ENCODE peak calls at places on chromosomes 7 and 10, in five cellular contexts. U is GM23248, R is neural progenitor cell, E is astrocyte, M is PC-9. K is an unnamed sample. For H3K36me3, the result is how much of the 10 kb centered on the place peaks cover.

GRCh38 chr7:47561715-47562446 is 20.0 kb downstream of the TNS3 start:
- DNase-seq in E (no peak), R (no peak), M (peak), U (no peak), K (no peak)

GRCh38 chr7:127290801-127291361 is 38.1 kb upstream of the GRM8 start:
- DNase-seq in R (no peak), U (peak), E (peak), M (no peak), K (no peak)

GRCh38 chr7:5217851-5218331 is 27.9 kb downstream of the WIPI2 start:
- DNase-seq in M (no peak), U (no peak), R (no peak), E (no peak), K (no peak)

GRCh38 chr7:5218564-5219360 is 28.7 kb downstream of the WIPI2 start:
- DNase-seq in U (no peak), R (no peak), M (no peak), E (no peak), K (no peak)

GRCh38 chr7:88922944-88923343 is 127.4 kb upstream of the TEX47 start:
- DNase-seq in E (no peak), U (no peak), R (no peak), M (no peak), K (no peak)

GRCh38 chr10:27981744-27982143 is 17.1 kb downstream of the ODAD2 start:
- DNase-seq in R (no peak), M (no peak), E (no peak), U (no peak), K (no peak)

GRCh38 chr10:74227697-74228424 is 76.8 kb downstream of the ADK start:
- DNase-seq in E (peak), R (no peak), U (peak), M (peak), K (no peak)

GRCh38 chr7:128954830-128955797 is 17.4 kb downstream of the IRF5 start:
- DNase-seq in R (peak), M (no peak), U (peak), E (peak), K (no peak)

GRCh38 chr7:100247152-100247757 is 27.5 kb downstream of the PVRIG start:
- DNase-seq in M (peak), R (peak), E (peak), U (peak), K (no peak)

GRCh38 chr10:131109746-131110145 is 201.8 kb downstream of the TCERG1L start:
- DNase-seq in M (no peak), E (no peak), R (no peak), U (no peak), K (no peak)

GRCh38 chr7:127135871-127136485 is 116.8 kb downstream of the GRM8 start:
- DNase-seq in U (no peak), M (no peak), E (no peak), R (no peak), K (no peak)

GRCh38 chr10:1611936-1612550 is 125.3 kb downstream of the ADARB2 start:
- DNase-seq in E (no peak), R (peak), M (no peak), U (no peak), K (no peak)

GRCh38 chr10:123687758-123688157 is 21.6 kb downstream of the GPR26 start:
- DNase-seq in U (no peak), R (peak), E (no peak), M (no peak), K (no peak)

GRCh38 chr7:157691521-157692155 is 354.8 kb downstream of the DNAJB6 start:
- DNase-seq in E (no peak), R (peak), M (no peak), U (no peak), K (no peak)

GRCh38 chr10:10138685-10139084 is 879.0 kb upstream of the CELF2 start:
- DNase-seq in R (no peak), U (peak), E (no peak), M (no peak), K (no peak)

GRCh38 chr10:69065406-69066361 is 22.2 kb upstream of the SRGN start:
- DNase-seq in M (no peak), U (peak), E (peak), R (no peak), K (no peak)

GRCh38 chr10:15472431-15473400 is 101.6 kb upstream of the FAM171A1 start:
- DNase-seq in M (no peak), R (peak), U (peak), E (peak), K (no peak)

GRCh38 chr7:94650652-94651051 is 5.3 kb downstream of the SGCE start:
- DNase-seq in M (no peak), R (no peak), U (no peak), E (no peak), K (no peak)
- H3K36me3 ChIP-seq in M (under half), R (under half), U (under half), E (under half), K (under half)

GRCh38 chr7:122316467-122317394 is 12.2 kb upstream of the FEZF1 start:
- DNase-seq in E (no peak), M (no peak), R (peak), U (no peak), K (no peak)
- TF ChIP-seq EZH2 in E (peak), M (no peak), R (peak), U (no peak), K (no peak)

GRCh38 chr10:103614511-103615158 is 121.1 kb downstream of the NEURL1 start:
- DNase-seq in M (no peak), E (no peak), U (peak), R (no peak), K (no peak)
- H3K27ac ChIP-seq in M (no peak), E (no peak), U (peak), R (no peak), K (no peak)

GRCh38 chr10:101656915-101657314 is 38.1 kb downstream of the FBXW4 start:
- DNase-seq in E (no peak), M (no peak), R (no peak), U (no peak), K (no peak)
- H3K36me3 ChIP-seq in E (under half), M (under half), R (under half), U (under half), K (under half)

GRCh38 chr7:132221356-132221755 is 354.9 kb downstream of the PLXNA4 start:
- DNase-seq in R (no peak), M (no peak), U (no peak), E (no peak), K (no peak)
- TF ChIP-seq EZH2 in R (no peak), M (no peak), U (no peak), E (no peak), K (no peak)

GRCh38 chr10:21705142-21705827 is 171.3 kb downstream of the MLLT10 start:
- DNase-seq in U (no peak), E (no peak), R (no peak), M (no peak), K (no peak)

GRCh38 chr10:21702633-21703111 is 168.6 kb downstream of the MLLT10 start:
- DNase-seq in E (no peak), U (no peak), M (no peak), R (no peak), K (no peak)

GRCh38 chr10:21712975-21713374 is 178.9 kb downstream of the MLLT10 start:
- DNase-seq in R (no peak), E (no peak), U (no peak), M (no peak), K (no peak)

GRCh38 chr10:21705828-21706176 is 171.8 kb downstream of the MLLT10 start:
- DNase-seq in E (no peak), M (no peak), R (no peak), U (no peak), K (no peak)

DNA sequence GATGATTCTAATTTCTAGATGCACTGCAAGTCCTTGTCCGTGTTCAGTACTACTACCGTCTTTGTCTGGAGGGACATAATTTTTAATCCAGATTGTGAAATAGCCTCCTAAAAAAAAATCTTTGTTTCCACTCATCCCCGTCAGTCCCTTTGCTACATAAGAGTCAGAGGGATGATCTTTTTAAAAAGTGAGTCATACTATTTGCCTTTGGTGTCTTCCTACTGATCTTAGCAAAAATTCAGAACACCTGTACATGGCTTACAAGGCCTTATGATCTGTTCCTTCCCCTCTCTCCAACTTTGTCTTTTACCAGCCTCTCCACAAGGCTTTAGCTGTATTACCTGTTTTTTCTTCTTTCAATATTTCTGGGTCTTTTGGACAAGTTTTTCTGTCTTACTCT is 173.5 kb downstream of the MLLT10 start:
- DNase-seq in R (no peak), M (no peak), E (no peak), U (no peak), K (no peak)
- H3K27ac ChIP-seq in R (peak), M (no peak), E (no peak), U (no peak), K (no peak)

GRCh38 chr7:139075871-139076686 is 33.4 kb downstream of the ZC3HAV1 start:
- DNase-seq in U (no peak), E (no peak), M (no peak), R (no peak), K (no peak)

GRCh38 chr7:139066315-139066714 is 30.5 kb upstream of the ZC3HAV1L start:
- DNase-seq in E (no peak), M (no peak), U (no peak), R (no peak), K (no peak)

GRCh38 chr7:139075031-139075652 is 34.4 kb downstream of the ZC3HAV1 start:
- DNase-seq in R (peak), U (peak), E (peak), M (peak), K (peak)

GRCh38 chr7:139068543-139069399 is 32.9 kb upstream of the ZC3HAV1L start:
- DNase-seq in E (no peak), R (no peak), M (no peak), U (no peak), K (no peak)

DNA sequence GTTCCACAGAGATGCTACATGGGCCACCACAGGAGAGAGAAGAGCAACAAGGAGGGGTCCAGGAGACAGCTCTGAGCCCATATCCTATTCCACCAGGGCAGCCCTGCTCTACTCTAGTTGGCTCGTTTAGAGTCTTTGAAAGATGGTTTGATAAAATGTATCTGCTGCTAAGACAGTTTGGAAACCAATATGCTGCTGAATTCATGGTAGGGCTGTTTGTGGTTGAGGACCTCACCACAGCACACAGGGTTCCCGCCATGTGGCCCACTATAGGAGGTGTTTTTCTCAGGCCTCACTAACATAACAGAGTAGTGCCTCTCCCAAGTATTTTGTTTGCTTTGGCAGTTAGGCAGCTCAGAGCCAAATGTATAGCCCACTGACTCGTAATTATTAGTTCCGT is 35.8 kb upstream of the ZC3HAV1L start:
- DNase-seq in M (no peak), R (no peak), U (no peak), E (no peak), K (no peak)
- H3K36me3 ChIP-seq in M (under half), R (under half), U (under half), E (under half), K (under half)

GRCh38 chr10:49397036-49397999 is 1.4 kb upstream of the DRGX start:
- DNase-seq in R (peak), E (no peak), U (no peak), M (no peak), K (no peak)

GRCh38 chr10:49398986-49399385 is 3.1 kb upstream of the DRGX start:
- DNase-seq in R (peak), U (no peak), E (no peak), M (no peak), K (no peak)

GRCh38 chr10:49400365-49400764 is 4.5 kb upstream of the DRGX start:
- DNase-seq in E (no peak), R (no peak), M (no peak), U (no peak), K (no peak)

GRCh38 chr10:49396666-49396999 is 744 bp upstream of the DRGX start:
- DNase-seq in R (no peak), E (no peak), M (no peak), U (no peak), K (no peak)

DNA sequence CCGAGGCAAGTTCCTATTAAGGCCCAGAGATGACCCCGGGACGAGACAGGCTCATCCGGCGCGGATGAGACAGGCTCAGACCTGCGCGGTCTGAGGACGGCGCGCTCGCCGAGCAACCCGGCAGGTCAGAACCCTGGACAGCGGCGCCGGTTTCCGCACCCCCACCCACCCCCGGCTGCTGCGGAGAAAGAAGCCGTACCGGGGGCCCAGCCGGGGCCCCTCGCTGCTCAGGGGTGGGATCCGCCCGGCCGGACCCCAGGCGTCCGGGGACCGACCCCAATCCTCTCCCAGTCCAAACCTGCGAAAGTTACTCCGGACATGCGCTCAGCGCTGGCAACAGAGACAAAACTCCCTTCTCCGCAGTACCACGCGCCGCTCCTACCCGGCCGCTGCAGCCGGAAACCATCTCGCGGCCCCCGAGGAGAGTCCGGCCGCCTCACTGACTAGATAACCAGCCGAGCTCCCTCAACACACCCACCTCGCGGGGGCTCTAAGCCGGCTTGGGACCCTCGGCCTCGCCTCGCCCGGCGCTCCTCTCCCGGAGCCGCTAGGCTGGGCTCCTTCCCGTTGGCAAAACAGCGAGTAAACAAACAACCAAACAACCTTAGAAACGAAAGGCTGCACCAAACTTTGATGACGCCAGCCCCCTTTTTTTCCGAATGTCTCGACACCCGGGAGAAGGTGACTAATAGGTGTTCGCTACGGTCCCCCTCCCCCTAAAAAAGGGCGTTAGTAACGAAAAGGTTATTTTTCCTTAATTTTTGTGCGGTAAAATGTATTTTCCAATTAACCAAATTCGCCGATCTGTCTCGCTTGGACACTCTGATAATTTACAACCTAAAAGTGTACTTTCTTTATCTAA is 2.3 kb upstream of the DRGX start:
- DNase-seq in R (peak), E (peak), U (peak), M (no peak), K (no peak)
- TF ChIP-seq EZH2 in R (peak), E (peak), U (peak), M (no peak), K (no peak)

DNA sequence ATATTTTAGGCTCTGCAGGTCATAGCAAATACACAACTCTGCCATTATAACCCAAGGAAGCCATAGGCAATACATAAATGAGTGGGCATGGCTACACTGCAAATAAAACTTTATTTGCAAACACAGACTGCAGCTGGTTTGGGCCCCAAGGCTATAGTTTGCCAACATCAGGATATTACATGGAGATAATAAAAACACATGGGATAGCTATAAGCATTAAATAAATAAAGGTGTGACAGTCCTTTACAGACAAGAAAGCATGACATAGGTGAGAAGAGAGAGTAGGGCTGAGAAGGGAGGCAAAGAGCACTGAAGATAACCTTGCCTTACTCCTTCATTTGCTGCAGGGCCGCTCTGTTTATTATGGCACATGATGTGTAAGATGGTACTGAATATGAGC is 135.1 kb upstream of the GHITM start:
- DNase-seq in R (no peak), E (no peak), M (no peak), U (no peak), K (no peak)
- H3K27ac ChIP-seq in R (no peak), E (no peak), M (no peak), U (no peak), K (no peak)

K was measured in SK-N-MC.